ENCODE peak calls at places on chromosomes 16 and 17, in six cellular contexts. Y is H9, H is fibroblast of lung, C is neural progenitor cell, W is HCT116, V is K562. Z is an unnamed sample.

GRCh38 chr17:2011421-2012371 is 13.4 kb downstream of the RTN4RL1 start:
- DNase-seq in C (peak; percentile 55), V (no peak), H (peak; percentile 63), Y (peak; percentile 77), W (no peak), Z (peak; percentile 51)

GRCh38 chr16:68539704-68540370 is 746 bp downstream of the ZFP90 start:
- DNase-seq in H (peak; percentile 18), W (no peak), C (peak; percentile 45), V (no peak), Y (peak; percentile 31), Z (peak; percentile 53)

GRCh38 chr16:9969580-9969979 is 212.6 kb downstream of the GRIN2A start:
- DNase-seq in V (no peak), Y (no peak), H (no peak), C (no peak), W (no peak), Z (no peak)

GRCh38 chr17:79883202-79883601 is 44.0 kb upstream of the CBX4 start:
- DNase-seq in Y (no peak), V (no peak), H (no peak), C (no peak), W (no peak), Z (no peak)

GRCh38 chr16:89495121-89495520 is 4.8 kb upstream of the ANKRD11 start:
- DNase-seq in W (no peak), V (no peak), H (peak; percentile 78), Y (no peak), C (no peak), Z (no peak)

GRCh38 chr17:74779948-74780400 is 3.8 kb upstream of the NAT9 start:
- DNase-seq in Y (no peak), H (no peak), W (no peak), V (no peak), C (no peak), Z (no peak)

GRCh38 chr16:70809392-70810060 is 8.6 kb upstream of the VAC14 start:
- DNase-seq in W (no peak), H (no peak), C (no peak), V (no peak), Y (peak; percentile 17), Z (peak; percentile 44)

GRCh38 chr17:6548578-6549330 is 7.6 kb downstream of the PITPNM3 start:
- DNase-seq in W (no peak), C (no peak), V (no peak), Y (no peak), H (no peak), Z (no peak)

GRCh38 chr16:49411121-49411970 is 37.7 kb downstream of the C16orf78 start:
- DNase-seq in Y (no peak), V (no peak), C (peak; percentile 52), W (no peak), H (no peak), Z (no peak)

GRCh38 chr17:27233783-27234182 is 60.1 kb upstream of the WSB1 start:
- DNase-seq in H (no peak), V (no peak), W (no peak), Y (no peak), C (no peak), Z (no peak)

GRCh38 chr16:2365895-2366294 is 25.4 kb upstream of the ABCA3 start:
- DNase-seq in Y (no peak), C (no peak), H (peak; percentile 87), V (no peak), W (no peak), Z (peak; percentile 67)

GRCh38 chr16:10988164-10988803 is 43.9 kb downstream of the CLEC16A start:
- DNase-seq in W (no peak), V (peak; percentile 31), H (no peak), Y (peak; percentile 51), C (peak; percentile 35), Z (no peak)

GRCh38 chr17:69480197-69480596 is 65.7 kb downstream of the MAP2K6 start:
- DNase-seq in C (no peak), Y (no peak), H (no peak), W (no peak), V (no peak), Z (peak; percentile 46)

GRCh38 chr16:67967183-67967955 is 1.1 kb downstream of the SLC12A4 start:
- DNase-seq in H (no peak), V (no peak), Y (no peak), W (no peak), C (no peak), Z (peak; percentile 40)

GRCh38 chr17:7849185-7850117 is 5.4 kb upstream of the TMEM88 start:
- DNase-seq in C (no peak), H (no peak), Y (no peak), W (no peak), V (no peak), Z (no peak)

GRCh38 chr17:7846765-7847661 is 7.9 kb upstream of the TMEM88 start:
- DNase-seq in W (no peak), Y (peak; percentile 41), C (no peak), V (no peak), H (no peak), Z (no peak)

GRCh38 chr17:7848131-7848579 is 6.7 kb upstream of the TMEM88 start:
- DNase-seq in H (no peak), C (no peak), W (no peak), Y (no peak), V (no peak), Z (no peak)

GRCh38 chr17:7850118-7850504 is 4.8 kb upstream of the TMEM88 start:
- DNase-seq in H (no peak), C (no peak), Y (no peak), W (no peak), V (no peak), Z (no peak)

GRCh38 chr17:7848665-7849184 is 6.1 kb upstream of the TMEM88 start:
- DNase-seq in C (no peak), Y (no peak), W (no peak), H (no peak), V (no peak), Z (no peak)
- H4K20me1 ChIP-seq in C (peaks cover 99% of the 10 kb centered on the region), Y (no peaks in the 10 kb centered on the region), W (no peaks in the 10 kb centered on the region), H (no peaks in the 10 kb centered on the region), V (peaks cover 4% of the 10 kb centered on the region), Z (no peaks in the 10 kb centered on the region)

DNA sequence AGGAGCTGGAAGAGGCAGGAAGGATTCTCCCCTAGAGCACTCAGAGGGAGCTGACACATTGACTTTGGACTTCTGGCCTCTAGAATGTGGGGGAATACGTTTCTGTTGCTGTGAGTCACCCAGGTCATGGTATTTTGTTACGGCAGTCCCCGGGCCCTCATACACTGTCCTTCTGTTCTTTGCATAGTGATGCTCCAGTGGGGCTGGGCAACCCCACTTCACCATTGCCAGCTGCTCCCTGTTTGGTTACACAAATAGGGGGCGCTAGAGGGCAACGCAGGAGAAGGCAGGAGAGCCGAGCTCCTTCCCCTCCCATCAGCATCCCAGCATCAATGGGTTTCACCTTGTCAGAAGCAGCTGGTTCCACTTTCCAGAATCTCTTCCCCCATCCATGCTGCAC is 257.7 kb upstream of the FOXF1 start:
- DNase-seq in Y (peak; percentile 78), C (peak; percentile 79), H (peak; percentile 11), V (peak; percentile 47), W (peak; percentile 42), Z (peak; percentile 9)
- TF ChIP-seq CTCF in Y (peak; percentile 87), C (peak; percentile 76), H (peak; percentile 54), V (peak; percentile 62), W (peak; percentile 82), Z (peak; percentile 45)

GRCh38 chr17:53649201-53649600 is 173.5 kb upstream of the KIF2B start:
- DNase-seq in H (no peak), C (no peak), V (no peak), W (no peak), Y (no peak), Z (no peak)
- H3K9me3 ChIP-seq in H (no peaks in the 10 kb centered on the region), C (no peaks in the 10 kb centered on the region), V (no peaks in the 10 kb centered on the region), W (peaks cover 33% of the 10 kb centered on the region), Y (no peaks in the 10 kb centered on the region), Z (no peaks in the 10 kb centered on the region)

GRCh38 chr16:85609539-85609938 is 3.6 kb upstream of the GSE1 start:
- DNase-seq in C (no peak), V (no peak), Y (no peak), W (no peak), H (no peak), Z (no peak)

GRCh38 chr16:85610059-85610445 is 3.1 kb upstream of the GSE1 start:
- DNase-seq in Y (no peak), H (no peak), W (no peak), V (no peak), C (no peak), Z (no peak)

GRCh38 chr16:85611455-85612190 is 1.5 kb upstream of the GSE1 start:
- DNase-seq in C (peak; percentile 84), Y (peak; percentile 70), V (peak; percentile 67), W (peak; percentile 54), H (peak; percentile 76), Z (peak; percentile 64)

GRCh38 chr16:85611205-85611454 is 2.0 kb upstream of the GSE1 start:
- DNase-seq in V (peak; percentile 74), W (no peak), H (no peak), Y (no peak), C (peak; percentile 76), Z (no peak)

GRCh38 chr16:85610446-85611204 is 2.5 kb upstream of the GSE1 start:
- DNase-seq in V (peak; percentile 86), H (peak; percentile 74), Y (peak; percentile 96), C (peak; percentile 95), W (peak; percentile 83), Z (peak; percentile 78)
- H4K20me1 ChIP-seq in V (peaks cover 61% of the 10 kb centered on the region), H (no peaks in the 10 kb centered on the region), Y (no peaks in the 10 kb centered on the region), C (peaks cover 43% of the 10 kb centered on the region), W (peaks cover 4% of the 10 kb centered on the region), Z (no peaks in the 10 kb centered on the region)

GRCh38 chr16:4178468-4179010 is 62.3 kb upstream of the ADCY9 start:
- DNase-seq in C (no peak), H (no peak), W (no peak), Y (no peak), V (no peak), Z (no peak)
- TF ChIP-seq CTCF in C (no peak), H (no peak), W (no peak), Y (no peak), V (no peak), Z (no peak)

DNA sequence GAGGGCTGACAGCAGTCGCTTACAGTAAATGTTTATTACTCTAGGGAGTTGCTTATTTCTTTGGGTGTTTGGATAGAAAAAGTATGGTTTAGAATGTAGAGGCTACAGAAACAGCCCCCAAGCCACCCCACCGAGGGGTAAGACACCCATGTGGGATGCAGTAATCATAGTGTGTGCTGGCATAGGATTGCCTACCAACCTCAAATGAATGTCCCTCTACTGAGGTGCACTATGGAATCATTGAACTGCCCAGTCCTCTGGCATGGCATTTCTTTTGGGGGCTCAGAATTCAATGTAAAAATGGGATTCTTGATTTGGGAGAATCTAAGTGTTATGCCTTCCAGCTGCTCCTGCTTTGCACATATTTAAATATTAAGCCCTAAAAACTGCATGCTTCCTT is 46.8 kb downstream of the ZNF267 start:
- DNase-seq in Y (no peak), W (no peak), V (no peak), H (no peak), C (no peak), Z (no peak)
- H3K9me3 ChIP-seq in Y (peaks cover 83% of the 10 kb centered on the region), W (peaks cover 29% of the 10 kb centered on the region), V (peaks cover 25% of the 10 kb centered on the region), H (peaks cover 3% of the 10 kb centered on the region), C (peaks cover 42% of the 10 kb centered on the region), Z (peaks cover 50% of the 10 kb centered on the region)

Z was measured in mammary epithelial cell.